ENCODE peak calls at places on chromosome 3, in six cellular contexts. One of them, this sample, is unnamed.

GRCh38 chr3:189464800-189465199 is 166.4 kb upstream of the TP63 start:
- DNase-seq in endothelial cell: no peak
- DNase-seq in activated CD8-positive, alpha-beta T cell treated with anti-CD3 and anti-CD28 coated beads, Interleukin-2, amount 10 ng/mL, durations not matched to agents 7 days and 5 days: no peak
- DNase-seq in memory B cell: no peak
- DNase-seq in hepatic stellate cell: no peak
- DNase-seq in stimulated activated naive CD4-positive, alpha-beta T cell: no peak
- DNase-seq in this sample: no peak

GRCh38 chr3:78729921-78730320 is 1037.9 kb downstream of the ROBO1 start:
- DNase-seq in activated CD8-positive, alpha-beta T cell treated with anti-CD3 and anti-CD28 coated beads, Interleukin-2, amount 10 ng/mL, durations not matched to agents 7 days and 5 days: no peak
- DNase-seq in endothelial cell: no peak
- DNase-seq in hepatic stellate cell: no peak
- DNase-seq in memory B cell: no peak
- DNase-seq in stimulated activated naive CD4-positive, alpha-beta T cell: no peak
- DNase-seq in this sample: no peak

GRCh38 chr3:197549261-197549885 is 6.4 kb downstream of the BDH1 start:
- DNase-seq in stimulated activated naive CD4-positive, alpha-beta T cell: no peak
- DNase-seq in endothelial cell: no peak
- DNase-seq in hepatic stellate cell: no peak
- DNase-seq in activated CD8-positive, alpha-beta T cell treated with anti-CD3 and anti-CD28 coated beads, Interleukin-2, amount 10 ng/mL, durations not matched to agents 7 days and 5 days: no peak
- DNase-seq in memory B cell: no peak
- DNase-seq in this sample: no peak

GRCh38 chr3:17233398-17233800 is 348.6 kb downstream of the PLCL2 start:
- DNase-seq in activated CD8-positive, alpha-beta T cell treated with anti-CD3 and anti-CD28 coated beads, Interleukin-2, amount 10 ng/mL, durations not matched to agents 7 days and 5 days: peak; percentile 61
- DNase-seq in endothelial cell: peak; percentile 35
- DNase-seq in stimulated activated naive CD4-positive, alpha-beta T cell: peak; percentile 39
- DNase-seq in hepatic stellate cell: peak; percentile 12
- DNase-seq in memory B cell: peak; percentile 15
- DNase-seq in this sample: peak; percentile 27

GRCh38 chr3:61574854-61575253 is 13.5 kb downstream of the PTPRG start:
- DNase-seq in stimulated activated naive CD4-positive, alpha-beta T cell: no peak
- DNase-seq in activated CD8-positive, alpha-beta T cell treated with anti-CD3 and anti-CD28 coated beads, Interleukin-2, amount 10 ng/mL, durations not matched to agents 7 days and 5 days: no peak
- DNase-seq in endothelial cell: no peak
- DNase-seq in memory B cell: no peak
- DNase-seq in hepatic stellate cell: no peak
- DNase-seq in this sample: no peak

GRCh38 chr3:122469659-122470058 is 45.1 kb downstream of the KPNA1 start:
- DNase-seq in stimulated activated naive CD4-positive, alpha-beta T cell: no peak
- DNase-seq in activated CD8-positive, alpha-beta T cell treated with anti-CD3 and anti-CD28 coated beads, Interleukin-2, amount 10 ng/mL, durations not matched to agents 7 days and 5 days: no peak
- DNase-seq in endothelial cell: no peak
- DNase-seq in hepatic stellate cell: no peak
- DNase-seq in memory B cell: no peak
- DNase-seq in this sample: no peak

GRCh38 chr3:112424394-112424793 is 74.9 kb downstream of the BTLA start:
- DNase-seq in memory B cell: no peak
- DNase-seq in stimulated activated naive CD4-positive, alpha-beta T cell: no peak
- DNase-seq in activated CD8-positive, alpha-beta T cell treated with anti-CD3 and anti-CD28 coated beads, Interleukin-2, amount 10 ng/mL, durations not matched to agents 7 days and 5 days: no peak
- DNase-seq in endothelial cell: no peak
- DNase-seq in hepatic stellate cell: no peak
- DNase-seq in this sample: no peak

GRCh38 chr3:196609815-196610515 is 29.5 kb upstream of the NRROS start:
- DNase-seq in endothelial cell: no peak
- DNase-seq in activated CD8-positive, alpha-beta T cell treated with anti-CD3 and anti-CD28 coated beads, Interleukin-2, amount 10 ng/mL, durations not matched to agents 7 days and 5 days: peak; percentile 56
- DNase-seq in memory B cell: no peak
- DNase-seq in stimulated activated naive CD4-positive, alpha-beta T cell: no peak
- DNase-seq in hepatic stellate cell: no peak
- DNase-seq in this sample: no peak

GRCh38 chr3:120113128-120114116 is 19.2 kb upstream of the GSK3B start:
- DNase-seq in memory B cell: no peak
- DNase-seq in stimulated activated naive CD4-positive, alpha-beta T cell: no peak
- DNase-seq in hepatic stellate cell: peak; percentile 57
- DNase-seq in endothelial cell: no peak
- DNase-seq in activated CD8-positive, alpha-beta T cell treated with anti-CD3 and anti-CD28 coated beads, Interleukin-2, amount 10 ng/mL, durations not matched to agents 7 days and 5 days: no peak
- DNase-seq in this sample: no peak

GRCh38 chr3:157493627-157494550 is 9.3 kb downstream of the VEPH1 start:
- DNase-seq in activated CD8-positive, alpha-beta T cell treated with anti-CD3 and anti-CD28 coated beads, Interleukin-2, amount 10 ng/mL, durations not matched to agents 7 days and 5 days: no peak
- DNase-seq in hepatic stellate cell: no peak
- DNase-seq in memory B cell: no peak
- DNase-seq in stimulated activated naive CD4-positive, alpha-beta T cell: no peak
- DNase-seq in endothelial cell: no peak
- DNase-seq in this sample: no peak

GRCh38 chr3:84958495-84959469 is at the start of gene CADM2:
- DNase-seq in endothelial cell: peak; percentile 89
- DNase-seq in stimulated activated naive CD4-positive, alpha-beta T cell: peak; percentile 29
- DNase-seq in activated CD8-positive, alpha-beta T cell treated with anti-CD3 and anti-CD28 coated beads, Interleukin-2, amount 10 ng/mL, durations not matched to agents 7 days and 5 days: peak; percentile 78
- DNase-seq in hepatic stellate cell: peak; percentile 93
- DNase-seq in memory B cell: peak; percentile 39
- DNase-seq in this sample: peak; percentile 59

GRCh38 chr3:158725348-158725966 is 6.8 kb downstream of the RARRES1 start:
- DNase-seq in endothelial cell: no peak
- DNase-seq in stimulated activated naive CD4-positive, alpha-beta T cell: no peak
- DNase-seq in hepatic stellate cell: peak; percentile 94
- DNase-seq in memory B cell: no peak
- DNase-seq in activated CD8-positive, alpha-beta T cell treated with anti-CD3 and anti-CD28 coated beads, Interleukin-2, amount 10 ng/mL, durations not matched to agents 7 days and 5 days: no peak
- DNase-seq in this sample: no peak

GRCh38 chr3:194984026-194984425 is 286.9 kb downstream of the XXYLT1 start:
- DNase-seq in stimulated activated naive CD4-positive, alpha-beta T cell: no peak
- DNase-seq in memory B cell: no peak
- DNase-seq in endothelial cell: no peak
- DNase-seq in activated CD8-positive, alpha-beta T cell treated with anti-CD3 and anti-CD28 coated beads, Interleukin-2, amount 10 ng/mL, durations not matched to agents 7 days and 5 days: no peak
- DNase-seq in hepatic stellate cell: no peak
- DNase-seq in this sample: no peak

GRCh38 chr3:122745365-122746021 is 48.1 kb downstream of the HSPBAP1 start:
- DNase-seq in stimulated activated naive CD4-positive, alpha-beta T cell: no peak
- DNase-seq in endothelial cell: no peak
- DNase-seq in activated CD8-positive, alpha-beta T cell treated with anti-CD3 and anti-CD28 coated beads, Interleukin-2, amount 10 ng/mL, durations not matched to agents 7 days and 5 days: no peak
- DNase-seq in hepatic stellate cell: no peak
- DNase-seq in memory B cell: no peak
- DNase-seq in this sample: no peak

GRCh38 chr3:146222204-146223046 is 28.5 kb downstream of the PLSCR4 start:
- DNase-seq in endothelial cell: peak; percentile 5
- DNase-seq in stimulated activated naive CD4-positive, alpha-beta T cell: no peak
- DNase-seq in hepatic stellate cell: no peak
- DNase-seq in activated CD8-positive, alpha-beta T cell treated with anti-CD3 and anti-CD28 coated beads, Interleukin-2, amount 10 ng/mL, durations not matched to agents 7 days and 5 days: no peak
- DNase-seq in memory B cell: no peak
- DNase-seq in this sample: no peak

GRCh38 chr3:24521306-24522154 is 26.9 kb upstream of the THRB start:
- DNase-seq in hepatic stellate cell: peak; percentile 31
- DNase-seq in stimulated activated naive CD4-positive, alpha-beta T cell: no peak
- DNase-seq in activated CD8-positive, alpha-beta T cell treated with anti-CD3 and anti-CD28 coated beads, Interleukin-2, amount 10 ng/mL, durations not matched to agents 7 days and 5 days: no peak
- DNase-seq in memory B cell: peak; percentile 32
- DNase-seq in endothelial cell: peak; percentile 56
- DNase-seq in this sample: no peak

GRCh38 chr3:9704343-9705322 is 1.0 kb downstream of the CPNE9 start:
- DNase-seq in stimulated activated naive CD4-positive, alpha-beta T cell: no peak
- DNase-seq in hepatic stellate cell: peak; percentile 65
- DNase-seq in memory B cell: no peak
- DNase-seq in endothelial cell: peak; percentile 62
- DNase-seq in activated CD8-positive, alpha-beta T cell treated with anti-CD3 and anti-CD28 coated beads, Interleukin-2, amount 10 ng/mL, durations not matched to agents 7 days and 5 days: peak; percentile 27
- DNase-seq in this sample: no peak

GRCh38 chr3:53196575-53197407 is 35.8 kb downstream of the PRKCD start:
- DNase-seq in endothelial cell: no peak
- DNase-seq in stimulated activated naive CD4-positive, alpha-beta T cell: no peak
- DNase-seq in hepatic stellate cell: no peak
- DNase-seq in activated CD8-positive, alpha-beta T cell treated with anti-CD3 and anti-CD28 coated beads, Interleukin-2, amount 10 ng/mL, durations not matched to agents 7 days and 5 days: peak; percentile 43
- DNase-seq in memory B cell: peak; percentile 53
- DNase-seq in this sample: no peak

GRCh38 chr3:112390783-112391641 is 58.1 kb downstream of the CD200 start:
- DNase-seq in endothelial cell: no peak
- DNase-seq in activated CD8-positive, alpha-beta T cell treated with anti-CD3 and anti-CD28 coated beads, Interleukin-2, amount 10 ng/mL, durations not matched to agents 7 days and 5 days: no peak
- DNase-seq in hepatic stellate cell: peak; percentile 47
- DNase-seq in stimulated activated naive CD4-positive, alpha-beta T cell: no peak
- DNase-seq in memory B cell: no peak
- DNase-seq in this sample: no peak

GRCh38 chr3:99637041-99637380 is 1.4 kb upstream of the COL8A1 start:
- DNase-seq in stimulated activated naive CD4-positive, alpha-beta T cell: no peak
- DNase-seq in endothelial cell: no peak
- DNase-seq in memory B cell: no peak
- DNase-seq in activated CD8-positive, alpha-beta T cell treated with anti-CD3 and anti-CD28 coated beads, Interleukin-2, amount 10 ng/mL, durations not matched to agents 7 days and 5 days: no peak
- DNase-seq in hepatic stellate cell: no peak
- DNase-seq in this sample: no peak

GRCh38 chr3:3825025-3825424 is 25.8 kb downstream of the LRRN1 start:
- DNase-seq in memory B cell: no peak
- DNase-seq in activated CD8-positive, alpha-beta T cell treated with anti-CD3 and anti-CD28 coated beads, Interleukin-2, amount 10 ng/mL, durations not matched to agents 7 days and 5 days: no peak
- DNase-seq in stimulated activated naive CD4-positive, alpha-beta T cell: no peak
- DNase-seq in endothelial cell: no peak
- DNase-seq in hepatic stellate cell: no peak
- DNase-seq in this sample: no peak

GRCh38 chr3:4426782-4427344 is 40.2 kb downstream of the SUMF1 start:
- DNase-seq in stimulated activated naive CD4-positive, alpha-beta T cell: no peak
- DNase-seq in memory B cell: no peak
- DNase-seq in hepatic stellate cell: peak; percentile 75
- DNase-seq in activated CD8-positive, alpha-beta T cell treated with anti-CD3 and anti-CD28 coated beads, Interleukin-2, amount 10 ng/mL, durations not matched to agents 7 days and 5 days: no peak
- DNase-seq in endothelial cell: no peak
- DNase-seq in this sample: no peak

GRCh38 chr3:190382082-190382481 is 5.9 kb upstream of the CLDN16 start:
- DNase-seq in activated CD8-positive, alpha-beta T cell treated with anti-CD3 and anti-CD28 coated beads, Interleukin-2, amount 10 ng/mL, durations not matched to agents 7 days and 5 days: no peak
- DNase-seq in memory B cell: no peak
- DNase-seq in hepatic stellate cell: no peak
- DNase-seq in stimulated activated naive CD4-positive, alpha-beta T cell: no peak
- DNase-seq in endothelial cell: no peak
- DNase-seq in this sample: no peak

GRCh38 chr3:11913316-11913715 is 66.6 kb upstream of the TAMM41 start:
- DNase-seq in memory B cell: no peak
- DNase-seq in stimulated activated naive CD4-positive, alpha-beta T cell: no peak
- DNase-seq in hepatic stellate cell: no peak
- DNase-seq in activated CD8-positive, alpha-beta T cell treated with anti-CD3 and anti-CD28 coated beads, Interleukin-2, amount 10 ng/mL, durations not matched to agents 7 days and 5 days: no peak
- DNase-seq in endothelial cell: no peak
- DNase-seq in this sample: no peak

GRCh38 chr3:14605070-14605469 is 46.5 kb upstream of the CCDC174 start:
- DNase-seq in activated CD8-positive, alpha-beta T cell treated with anti-CD3 and anti-CD28 coated beads, Interleukin-2, amount 10 ng/mL, durations not matched to agents 7 days and 5 days: no peak
- DNase-seq in endothelial cell: no peak
- DNase-seq in hepatic stellate cell: peak; percentile 43
- DNase-seq in stimulated activated naive CD4-positive, alpha-beta T cell: no peak
- DNase-seq in memory B cell: no peak
- DNase-seq in this sample: no peak

GRCh38 chr3:72082121-72082715 is 297.3 kb upstream of the PROK2 start:
- DNase-seq in endothelial cell: no peak
- DNase-seq in stimulated activated naive CD4-positive, alpha-beta T cell: no peak
- DNase-seq in activated CD8-positive, alpha-beta T cell treated with anti-CD3 and anti-CD28 coated beads, Interleukin-2, amount 10 ng/mL, durations not matched to agents 7 days and 5 days: no peak
- DNase-seq in hepatic stellate cell: no peak
- DNase-seq in memory B cell: no peak
- DNase-seq in this sample: no peak

GRCh38 chr3:112111785-112112402 is 21.2 kb downstream of the GCSAM start:
- DNase-seq in hepatic stellate cell: peak; percentile 35
- DNase-seq in stimulated activated naive CD4-positive, alpha-beta T cell: peak; percentile 43
- DNase-seq in activated CD8-positive, alpha-beta T cell treated with anti-CD3 and anti-CD28 coated beads, Interleukin-2, amount 10 ng/mL, durations not matched to agents 7 days and 5 days: peak; percentile 73
- DNase-seq in memory B cell: peak; percentile 48
- DNase-seq in endothelial cell: peak; percentile 50
- DNase-seq in this sample: peak; percentile 53

GRCh38 chr3:64575211-64575844 is 112.5 kb downstream of the ADAMTS9 start:
- DNase-seq in memory B cell: no peak
- DNase-seq in hepatic stellate cell: peak; percentile 8
- DNase-seq in activated CD8-positive, alpha-beta T cell treated with anti-CD3 and anti-CD28 coated beads, Interleukin-2, amount 10 ng/mL, durations not matched to agents 7 days and 5 days: no peak
- DNase-seq in endothelial cell: peak; percentile 21
- DNase-seq in stimulated activated naive CD4-positive, alpha-beta T cell: no peak
- DNase-seq in this sample: no peak

GRCh38 chr3:64355473-64355872 is 130.2 kb upstream of the PRICKLE2 start:
- DNase-seq in activated CD8-positive, alpha-beta T cell treated with anti-CD3 and anti-CD28 coated beads, Interleukin-2, amount 10 ng/mL, durations not matched to agents 7 days and 5 days: no peak
- DNase-seq in stimulated activated naive CD4-positive, alpha-beta T cell: no peak
- DNase-seq in hepatic stellate cell: no peak
- DNase-seq in memory B cell: no peak
- DNase-seq in endothelial cell: no peak
- DNase-seq in this sample: no peak

GRCh38 chr3:172546628-172547214 is 23.5 kb upstream of the TNFSF10 start:
- DNase-seq in memory B cell: no peak
- DNase-seq in stimulated activated naive CD4-positive, alpha-beta T cell: no peak
- DNase-seq in activated CD8-positive, alpha-beta T cell treated with anti-CD3 and anti-CD28 coated beads, Interleukin-2, amount 10 ng/mL, durations not matched to agents 7 days and 5 days: no peak
- DNase-seq in endothelial cell: no peak
- DNase-seq in hepatic stellate cell: no peak
- DNase-seq in this sample: no peak

This sample was measured in activated T-helper 2 cell treated with anti-CD3 and anti-CD28 coated beads, Interferon-gamma antibody, Interleukin-2, Interleukin-4, amounts not matched to agents 10 μg/mL and 5 μg/mL and 100 μg/mL, durations not matched to agents 14 hours and 24 hours and 36 hours.